ENCODE peak calls at places on chromosomes 11 and 22, in seven cellular contexts. One of them, this sample, is unnamed.
A peak's percentile ranks its signal among the peaks of the same experiment; 100 is the strongest.

GRCh38 chr11:113242767-113243397 is 71.5 kb upstream of the TTC12 start:
- DNase-seq in SK-N-SH: no peak
- DNase-seq in GM12892: no peak
- DNase-seq in GM12891: no peak
- DNase-seq in H1: no peak
- DNase-seq in HepG2: no peak
- DNase-seq in K562: no peak
- DNase-seq in this sample: no peak

GRCh38 chr22:24434472-24435322 is 7.3 kb downstream of the ADORA2A start:
- DNase-seq in GM12892: peak; percentile 78
- DNase-seq in HepG2: no peak
- DNase-seq in GM12891: peak; percentile 68
- DNase-seq in SK-N-SH: peak; percentile 17
- DNase-seq in K562: no peak
- DNase-seq in H1: no peak
- DNase-seq in this sample: peak; percentile 92

GRCh38 chr11:119859684-119860083 is 130.7 kb upstream of the NECTIN1 start:
- DNase-seq in HepG2: no peak
- DNase-seq in GM12892: no peak
- DNase-seq in K562: no peak
- DNase-seq in SK-N-SH: no peak
- DNase-seq in GM12891: no peak
- DNase-seq in H1: no peak
- DNase-seq in this sample: no peak

GRCh38 chr11:55942785-55943392 is 6.7 kb upstream of the OR5I1 start:
- DNase-seq in H1: no peak
- DNase-seq in SK-N-SH: peak; percentile 7
- DNase-seq in GM12892: no peak
- DNase-seq in GM12891: no peak
- DNase-seq in K562: peak; percentile 4
- DNase-seq in HepG2: peak; percentile 23
- DNase-seq in this sample: no peak

GRCh38 chr11:30741039-30741550 is 154.9 kb upstream of the MPPED2 start:
- DNase-seq in SK-N-SH: no peak
- DNase-seq in HepG2: peak; percentile 13
- DNase-seq in H1: no peak
- DNase-seq in GM12891: no peak
- DNase-seq in GM12892: no peak
- DNase-seq in K562: no peak
- DNase-seq in this sample: no peak

GRCh38 chr11:76742912-76743311 is 40.2 kb upstream of the TSKU start:
- DNase-seq in K562: no peak
- DNase-seq in GM12891: no peak
- DNase-seq in H1: no peak
- DNase-seq in HepG2: no peak
- DNase-seq in GM12892: no peak
- DNase-seq in SK-N-SH: no peak
- DNase-seq in this sample: no peak

GRCh38 chr22:46738642-46738960 is 549 bp upstream of the CERK start:
- DNase-seq in K562: no peak
- DNase-seq in GM12891: no peak
- DNase-seq in GM12892: no peak
- DNase-seq in SK-N-SH: no peak
- DNase-seq in HepG2: peak; percentile 30
- DNase-seq in H1: no peak
- DNase-seq in this sample: no peak

GRCh38 chr11:65439331-65440181 is 17.0 kb downstream of the NEAT1 start:
- DNase-seq in HepG2: no peak
- DNase-seq in H1: no peak
- DNase-seq in GM12891: no peak
- DNase-seq in SK-N-SH: no peak
- DNase-seq in GM12892: no peak
- DNase-seq in K562: no peak
- DNase-seq in this sample: no peak

GRCh38 chr22:41966607-41967240 is 2.5 kb upstream of the SEPTIN3 start:
- DNase-seq in HepG2: peak; percentile 52
- DNase-seq in K562: peak; percentile 21
- DNase-seq in GM12891: peak; percentile 49
- DNase-seq in H1: peak; percentile 62
- DNase-seq in GM12892: no peak
- DNase-seq in SK-N-SH: peak; percentile 23
- DNase-seq in this sample: peak; percentile 54

GRCh38 chr11:3182462-3182852 is 17.3 kb upstream of the OSBPL5 start:
- DNase-seq in GM12892: no peak
- DNase-seq in GM12891: no peak
- DNase-seq in HepG2: no peak
- DNase-seq in SK-N-SH: no peak
- DNase-seq in H1: no peak
- DNase-seq in K562: no peak
- DNase-seq in this sample: no peak

GRCh38 chr11:10505278-10506012 is 35.5 kb downstream of the RNF141 start:
- DNase-seq in H1: no peak
- DNase-seq in HepG2: no peak
- DNase-seq in K562: no peak
- DNase-seq in GM12891: no peak
- DNase-seq in GM12892: no peak
- DNase-seq in SK-N-SH: no peak
- DNase-seq in this sample: no peak

GRCh38 chr11:131591051-131591461 is 220.6 kb downstream of the NTM start:
- DNase-seq in SK-N-SH: no peak
- DNase-seq in GM12891: no peak
- DNase-seq in H1: peak; percentile 63
- DNase-seq in HepG2: no peak
- DNase-seq in K562: no peak
- DNase-seq in GM12892: no peak
- DNase-seq in this sample: no peak

GRCh38 chr11:65500262-65501004 is 1.6 kb downstream of the MALAT1 start:
- DNase-seq in HepG2: no peak
- DNase-seq in GM12891: no peak
- DNase-seq in GM12892: no peak
- DNase-seq in H1: no peak
- DNase-seq in SK-N-SH: no peak
- DNase-seq in K562: no peak
- DNase-seq in this sample: no peak

GRCh38 chr22:48394787-48395620 is 1432.7 kb downstream of the BRD1 start:
- DNase-seq in GM12892: no peak
- DNase-seq in K562: no peak
- DNase-seq in SK-N-SH: no peak
- DNase-seq in HepG2: no peak
- DNase-seq in H1: peak; percentile 42
- DNase-seq in GM12891: no peak
- DNase-seq in this sample: no peak

GRCh38 chr11:40393511-40393910 is 1065.9 kb downstream of the LRRC4C start:
- DNase-seq in SK-N-SH: no peak
- DNase-seq in GM12892: no peak
- DNase-seq in GM12891: no peak
- DNase-seq in K562: no peak
- DNase-seq in H1: no peak
- DNase-seq in HepG2: no peak
- DNase-seq in this sample: no peak

GRCh38 chr11:70078796-70079616 is 889 bp downstream of the ANO1 start:
- DNase-seq in SK-N-SH: peak; percentile 59
- DNase-seq in GM12891: no peak
- DNase-seq in HepG2: no peak
- DNase-seq in K562: no peak
- DNase-seq in H1: peak; percentile 54
- DNase-seq in GM12892: no peak
- DNase-seq in this sample: no peak

GRCh38 chr11:107722671-107723070 is 10.8 kb upstream of the SLN start:
- DNase-seq in GM12892: no peak
- DNase-seq in SK-N-SH: no peak
- DNase-seq in GM12891: no peak
- DNase-seq in HepG2: no peak
- DNase-seq in H1: no peak
- DNase-seq in K562: no peak
- DNase-seq in this sample: no peak

GRCh38 chr11:6531267-6531752 is 34.2 kb downstream of the DNHD1 start:
- DNase-seq in SK-N-SH: peak; percentile 61
- DNase-seq in GM12891: no peak
- DNase-seq in GM12892: no peak
- DNase-seq in K562: peak; percentile 66
- DNase-seq in H1: no peak
- DNase-seq in HepG2: peak; percentile 31
- DNase-seq in this sample: peak; percentile 27

GRCh38 chr11:2689551-2690260 is 10.1 kb downstream of the KCNQ1OT1 start:
- DNase-seq in GM12892: no peak
- DNase-seq in HepG2: no peak
- DNase-seq in H1: no peak
- DNase-seq in K562: no peak
- DNase-seq in GM12891: no peak
- DNase-seq in SK-N-SH: no peak
- DNase-seq in this sample: no peak

GRCh38 chr11:78168539-78169477 is 19.6 kb downstream of the KCTD21 start:
- DNase-seq in H1: no peak
- DNase-seq in HepG2: peak; percentile 64
- DNase-seq in GM12891: no peak
- DNase-seq in SK-N-SH: peak; percentile 75
- DNase-seq in GM12892: no peak
- DNase-seq in K562: peak; percentile 29
- DNase-seq in this sample: no peak

GRCh38 chr11:17267576-17267975 is 9.0 kb upstream of the NUCB2 start:
- DNase-seq in H1: no peak
- DNase-seq in GM12892: no peak
- DNase-seq in HepG2: no peak
- DNase-seq in K562: peak; percentile 13
- DNase-seq in GM12891: no peak
- DNase-seq in SK-N-SH: no peak
- DNase-seq in this sample: no peak

GRCh38 chr11:69493931-69494821 is 12.7 kb downstream of the LINC01488 start:
- DNase-seq in GM12892: no peak
- DNase-seq in K562: no peak
- DNase-seq in H1: no peak
- DNase-seq in SK-N-SH: peak; percentile 74
- DNase-seq in HepG2: no peak
- DNase-seq in GM12891: no peak
- DNase-seq in this sample: no peak

GRCh38 chr22:46740910-46741785 is 3.1 kb upstream of the CERK start:
- DNase-seq in GM12892: no peak
- DNase-seq in HepG2: no peak
- DNase-seq in GM12891: no peak
- DNase-seq in H1: no peak
- DNase-seq in K562: no peak
- DNase-seq in SK-N-SH: no peak
- DNase-seq in this sample: no peak

GRCh38 chr11:104339383-104339831 is 175.5 kb upstream of the PDGFD start:
- DNase-seq in H1: no peak
- DNase-seq in GM12891: no peak
- DNase-seq in SK-N-SH: no peak
- DNase-seq in K562: no peak
- DNase-seq in GM12892: no peak
- DNase-seq in HepG2: no peak
- DNase-seq in this sample: no peak

GRCh38 chr11:104338186-104338585 is 174.2 kb upstream of the PDGFD start:
- DNase-seq in H1: no peak
- DNase-seq in K562: no peak
- DNase-seq in HepG2: no peak
- DNase-seq in GM12891: no peak
- DNase-seq in GM12892: no peak
- DNase-seq in SK-N-SH: no peak
- DNase-seq in this sample: no peak

DNA sequence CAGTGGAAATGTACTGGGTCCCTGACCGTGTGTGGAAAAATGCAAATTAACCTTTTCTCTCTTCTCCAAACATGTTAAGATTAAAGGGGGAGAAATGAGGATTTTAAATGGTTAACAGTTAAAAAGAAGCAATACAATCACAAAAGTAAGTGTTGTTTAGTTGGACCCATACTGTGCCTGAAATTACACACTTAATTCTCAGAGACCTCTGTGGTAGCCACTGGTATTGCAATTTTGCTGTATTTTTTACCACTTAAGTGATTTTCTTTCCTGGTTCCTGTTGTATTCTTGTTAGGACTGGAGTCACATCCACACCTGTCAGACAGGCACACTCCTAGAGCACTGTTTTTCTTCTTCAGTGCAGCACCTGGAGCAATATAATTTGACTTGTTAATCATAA is 179.6 kb upstream of the PDGFD start:
- DNase-seq in HepG2: no peak
- DNase-seq in H1: no peak
- DNase-seq in K562: no peak
- DNase-seq in GM12892: no peak
- DNase-seq in SK-N-SH: no peak
- DNase-seq in GM12891: no peak
- DNase-seq in this sample: no peak
- TF ChIP-seq TAF1 in HepG2: no peak
- TF ChIP-seq TAF1 in H1: no peak
- TF ChIP-seq TAF1 in K562: no peak
- TF ChIP-seq TAF1 in GM12892: no peak
- TF ChIP-seq TAF1 in SK-N-SH: no peak
- TF ChIP-seq TAF1 in GM12891: no peak
- TF ChIP-seq TAF1 in this sample: no peak

GRCh38 chr11:31995525-31996123 is 95.2 kb upstream of the RCN1 start:
- DNase-seq in HepG2: no peak
- DNase-seq in SK-N-SH: no peak
- DNase-seq in GM12891: no peak
- DNase-seq in H1: no peak
- DNase-seq in GM12892: no peak
- DNase-seq in K562: no peak
- DNase-seq in this sample: peak; percentile 26
- TF ChIP-seq TAF1 in HepG2: no peak
- TF ChIP-seq TAF1 in SK-N-SH: no peak
- TF ChIP-seq TAF1 in GM12891: no peak
- TF ChIP-seq TAF1 in H1: no peak
- TF ChIP-seq TAF1 in GM12892: no peak
- TF ChIP-seq TAF1 in K562: no peak
- TF ChIP-seq TAF1 in this sample: peak; percentile 52

GRCh38 chr22:17843189-17843588 is 68.9 kb upstream of the BID start:
- DNase-seq in GM12891: no peak
- DNase-seq in K562: no peak
- DNase-seq in H1: no peak
- DNase-seq in GM12892: no peak
- DNase-seq in HepG2: no peak
- DNase-seq in SK-N-SH: no peak
- DNase-seq in this sample: no peak
- TF ChIP-seq TAF1 in GM12891: no peak
- TF ChIP-seq TAF1 in K562: no peak
- TF ChIP-seq TAF1 in H1: no peak
- TF ChIP-seq TAF1 in GM12892: no peak
- TF ChIP-seq TAF1 in HepG2: no peak
- TF ChIP-seq TAF1 in SK-N-SH: no peak
- TF ChIP-seq TAF1 in this sample: no peak

DNA sequence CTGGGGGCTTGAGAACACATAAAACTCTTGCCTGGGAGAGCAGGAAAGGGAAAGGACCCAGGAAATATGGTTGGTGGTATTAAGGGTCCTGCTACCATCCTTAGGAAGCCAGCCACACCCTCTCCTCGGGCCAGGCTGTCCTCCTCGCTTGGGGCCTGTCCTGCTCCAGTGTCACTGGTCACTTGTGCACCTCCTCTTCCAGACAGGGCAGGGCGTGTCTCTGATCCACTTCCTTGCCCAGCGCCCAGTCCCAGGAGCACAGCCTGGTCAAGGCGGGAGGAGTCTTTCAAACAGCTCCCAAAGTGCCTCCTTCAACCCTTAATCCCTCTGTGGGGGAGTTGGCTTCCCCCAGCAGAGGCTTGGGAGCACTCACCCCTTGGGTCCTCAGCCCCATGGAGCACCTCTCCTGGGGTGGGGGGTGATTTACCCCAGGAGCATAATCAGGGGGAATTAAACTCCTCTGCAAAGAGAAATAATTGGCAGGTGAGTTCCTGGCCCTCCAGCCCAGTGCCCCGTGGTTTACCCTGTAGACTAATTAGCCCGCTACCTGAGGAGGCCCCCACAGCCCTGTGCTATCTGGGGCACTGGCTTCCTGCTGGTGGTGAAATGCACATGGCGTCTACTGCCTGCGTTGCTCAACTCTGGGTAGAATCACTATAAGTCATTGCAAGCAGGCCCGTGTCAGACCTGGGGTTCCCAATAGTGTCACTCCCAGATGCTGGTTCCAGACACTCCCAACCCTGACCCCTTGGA is 8.0 kb downstream of the TMPRSS6 start:
- DNase-seq in HepG2: no peak
- DNase-seq in K562: no peak
- DNase-seq in GM12891: no peak
- DNase-seq in GM12892: no peak
- DNase-seq in SK-N-SH: no peak
- DNase-seq in H1: no peak
- DNase-seq in this sample: no peak
- TF ChIP-seq TAF1 in HepG2: no peak
- TF ChIP-seq TAF1 in K562: no peak
- TF ChIP-seq TAF1 in GM12891: no peak
- TF ChIP-seq TAF1 in GM12892: no peak
- TF ChIP-seq TAF1 in SK-N-SH: no peak
- TF ChIP-seq TAF1 in H1: no peak
- TF ChIP-seq TAF1 in this sample: no peak

This sample was measured in GM12878.